ENCODE peak calls at places on chromosome 11, in four cellular contexts. P is fibroblast of the aortic adventitia, I is PC-3, Q is left ventricle myocardium inferior. G is an unnamed sample.

GRCh38 chr11:18383388-18384156 is 10.8 kb upstream of the LDHA start:
- DNase-seq in P (peak), I (peak), Q (peak), G (peak)

GRCh38 chr11:36309779-36310178 is 13.7 kb downstream of the PRR5L start:
- DNase-seq in P (no peak), I (no peak), Q (no peak), G (no peak)

GRCh38 chr11:126862664-126863247 is 137.8 kb downstream of the KIRREL3 start:
- DNase-seq in P (no peak), I (no peak), Q (no peak), G (no peak)

GRCh38 chr11:8389034-8389996 is 125.6 kb upstream of the LMO1 start:
- DNase-seq in P (peak), I (no peak), Q (no peak), G (peak)

GRCh38 chr11:61058583-61059259 is 43.6 kb upstream of the CD5 start:
- DNase-seq in P (no peak), I (no peak), Q (no peak), G (no peak)

GRCh38 chr11:59802639-59803176 is 7.9 kb downstream of the MRPL16 start:
- DNase-seq in P (peak), I (peak), Q (no peak), G (no peak)

GRCh38 chr11:86058360-86058759 is 10.5 kb downstream of the PICALM start:
- DNase-seq in P (peak), I (no peak), Q (no peak), G (no peak)

GRCh38 chr11:95230054-95231034 is 658 bp downstream of the SESN3 start:
- DNase-seq in P (peak), I (no peak), Q (no peak), G (peak)

GRCh38 chr11:12284321-12285050 is 92.9 kb upstream of the PARVA start:
- DNase-seq in P (peak), I (no peak), Q (no peak), G (no peak)

GRCh38 chr11:2913029-2913431 is 16.2 kb downstream of the PHLDA2 start:
- DNase-seq in P (peak), I (peak), Q (no peak), G (no peak)
- H3K4me3 ChIP-seq in P (no peak), I (peak), Q (no peak), G (no peak)

GRCh38 chr11:120594746-120595145 is 83.2 kb downstream of the GRIK4 start:
- DNase-seq in P (no peak), I (no peak), Q (no peak), G (no peak)

GRCh38 chr11:120598517-120599209 is 87.1 kb downstream of the GRIK4 start:
- DNase-seq in P (no peak), I (no peak), Q (no peak), G (peak)

GRCh38 chr11:120599816-120600420 is 88.4 kb downstream of the GRIK4 start:
- DNase-seq in P (no peak), I (no peak), Q (no peak), G (no peak)

GRCh38 chr11:120601566-120601965 is 90.0 kb downstream of the GRIK4 start:
- DNase-seq in P (no peak), I (peak), Q (no peak), G (no peak)

GRCh38 chr11:120597250-120597649 is 85.7 kb downstream of the GRIK4 start:
- DNase-seq in P (no peak), I (no peak), Q (no peak), G (no peak)
- H3K4me3 ChIP-seq in P (peak), I (no peak), Q (peak), G (no peak)

GRCh38 chr11:113960702-113961330 is 14.1 kb upstream of the HTR3A start:
- DNase-seq in P (no peak), I (no peak), Q (no peak), G (no peak)
- H3K4me3 ChIP-seq in P (no peak), I (no peak), Q (no peak), G (no peak)

GRCh38 chr11:87265132-87265531 is 227.4 kb downstream of the TMEM135 start:
- DNase-seq in P (peak), I (no peak), Q (no peak), G (no peak)

GRCh38 chr11:87263979-87264378 is 226.2 kb downstream of the TMEM135 start:
- DNase-seq in P (no peak), I (peak), Q (no peak), G (no peak)

GRCh38 chr11:87260811-87261210 is 223.1 kb downstream of the TMEM135 start:
- DNase-seq in P (peak), I (no peak), Q (no peak), G (no peak)

GRCh38 chr11:87265915-87266314 is 228.2 kb downstream of the TMEM135 start:
- DNase-seq in P (peak), I (no peak), Q (no peak), G (no peak)

DNA sequence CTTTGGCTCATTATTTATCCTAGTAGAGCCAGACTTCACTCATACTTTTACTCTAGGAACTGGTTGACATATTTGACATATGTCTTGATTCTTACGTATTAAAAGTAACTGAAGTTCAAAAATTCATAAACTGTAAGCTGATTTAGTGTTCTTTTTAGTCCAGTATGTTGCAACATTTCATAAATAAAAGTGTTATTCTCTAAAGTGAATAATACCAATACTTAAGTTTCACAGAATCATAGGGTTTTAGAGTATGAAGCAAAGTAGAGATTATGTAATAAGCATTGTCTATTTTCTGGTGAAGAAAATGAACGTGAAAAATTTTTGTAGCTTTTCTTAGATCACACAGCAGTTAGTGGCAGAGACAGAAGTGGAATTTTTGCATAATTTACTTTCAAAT is 225.7 kb downstream of the TMEM135 start:
- DNase-seq in P (no peak), I (no peak), Q (no peak), G (no peak)
- H3K4me3 ChIP-seq in P (no peak), I (no peak), Q (no peak), G (no peak)

GRCh38 chr11:16925495-16926065 is 88.6 kb downstream of the PLEKHA7 start:
- DNase-seq in P (no peak), I (peak), Q (peak), G (peak)

GRCh38 chr11:16923987-16924386 is 90.2 kb downstream of the PLEKHA7 start:
- DNase-seq in P (no peak), I (no peak), Q (no peak), G (no peak)

GRCh38 chr11:16926868-16927267 is 87.3 kb downstream of the PLEKHA7 start:
- DNase-seq in P (no peak), I (no peak), Q (no peak), G (no peak)

GRCh38 chr11:16924826-16925494 is 89.3 kb downstream of the PLEKHA7 start:
- DNase-seq in P (peak), I (peak), Q (peak), G (peak)

GRCh38 chr11:16924462-16924825 is 89.8 kb downstream of the PLEKHA7 start:
- DNase-seq in P (no peak), I (no peak), Q (no peak), G (no peak)
- H3K4me3 ChIP-seq in P (no peak), I (peak), Q (peak), G (peak)

GRCh38 chr11:46117842-46118241 is 3.4 kb downstream of the PHF21A start:
- DNase-seq in P (no peak), I (no peak), Q (no peak), G (no peak)
- H3K4me3 ChIP-seq in P (no peak), I (peak), Q (peak), G (peak)

GRCh38 chr11:83613767-83614121 is 327.6 kb upstream of the CCDC90B start:
- DNase-seq in P (no peak), I (no peak), Q (no peak), G (no peak)

GRCh38 chr11:83609181-83609580 is 323.0 kb upstream of the CCDC90B start:
- DNase-seq in P (no peak), I (no peak), Q (no peak), G (no peak)

GRCh38 chr11:83611616-83612015 is 325.4 kb upstream of the CCDC90B start:
- DNase-seq in P (no peak), I (no peak), Q (no peak), G (no peak)

GRCh38 chr11:83610996-83611395 is 324.8 kb upstream of the CCDC90B start:
- DNase-seq in P (no peak), I (no peak), Q (no peak), G (no peak)

DNA sequence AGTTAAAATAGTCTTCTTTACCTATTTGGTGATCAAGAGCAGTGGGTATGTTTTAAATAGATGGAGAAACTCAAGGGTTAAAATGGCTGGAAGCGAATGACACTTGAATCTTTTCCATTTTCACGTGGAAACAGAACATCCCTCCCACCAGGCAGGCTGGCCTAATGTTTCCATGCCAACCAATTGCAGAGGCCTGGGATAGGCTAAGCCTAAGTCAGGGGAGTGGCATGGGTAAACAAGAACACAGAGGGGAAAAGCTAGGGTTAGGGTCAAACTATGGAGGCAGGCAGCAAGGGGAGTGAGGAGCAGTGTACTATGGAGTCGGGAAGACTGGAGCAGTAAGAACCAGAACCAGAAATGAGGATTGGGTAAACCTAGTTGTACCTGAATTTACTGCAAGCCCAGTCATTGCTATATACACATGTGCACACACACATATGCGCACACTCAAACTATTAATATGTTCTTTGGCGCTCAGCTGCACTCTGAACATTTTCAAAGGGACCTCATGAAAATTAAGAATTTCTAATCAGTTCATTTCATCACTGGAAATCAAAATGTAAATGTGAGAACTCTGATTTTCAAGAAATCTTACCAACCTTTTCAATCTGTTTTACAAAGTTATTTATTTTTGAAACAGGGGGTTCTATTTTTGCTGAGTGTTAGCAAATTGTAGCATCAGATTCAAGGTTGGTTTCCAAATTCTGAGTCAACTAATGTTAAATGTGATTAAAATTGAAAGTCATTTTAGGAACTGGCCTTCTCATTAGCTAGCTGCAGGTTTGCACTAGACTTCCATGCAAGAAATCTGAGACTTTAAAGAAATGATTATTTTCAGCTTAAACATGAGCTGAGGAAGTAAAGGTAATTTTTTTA is 327.0 kb upstream of the CCDC90B start:
- DNase-seq in P (no peak), I (no peak), Q (no peak), G (no peak)
- H3K4me3 ChIP-seq in P (no peak), I (no peak), Q (no peak), G (no peak)

GRCh38 chr11:110431212-110432073 is 1.7 kb downstream of the FDX1 start:
- DNase-seq in P (peak), I (peak), Q (no peak), G (no peak)
- H3K4me3 ChIP-seq in P (peak), I (peak), Q (peak), G (peak)

GRCh38 chr11:68313574-68314202 is 1.3 kb downstream of the LRP5 start:
- DNase-seq in P (peak), I (peak), Q (no peak), G (peak)

GRCh38 chr11:68315581-68315920 is 3.2 kb downstream of the LRP5 start:
- DNase-seq in P (no peak), I (no peak), Q (no peak), G (no peak)

GRCh38 chr11:68314203-68314885 is 2.0 kb downstream of the LRP5 start:
- DNase-seq in P (no peak), I (no peak), Q (no peak), G (no peak)

GRCh38 chr11:68312780-68313573 is 586 bp downstream of the LRP5 start:
- DNase-seq in P (no peak), I (peak), Q (no peak), G (no peak)

GRCh38 chr11:68314886-68315580 is 2.6 kb downstream of the LRP5 start:
- DNase-seq in P (no peak), I (peak), Q (no peak), G (peak)
- H3K4me3 ChIP-seq in P (no peak), I (peak), Q (peak), G (no peak)

GRCh38 chr11:65932558-65932919 is 12.7 kb upstream of the TSGA10IP start:
- DNase-seq in P (no peak), I (peak), Q (no peak), G (no peak)
- H3K4me3 ChIP-seq in P (no peak), I (no peak), Q (no peak), G (no peak)